ENCODE peak calls at places on chromosomes 11 and 22, in six cellular contexts. H is stromal cell of bone marrow; U is stomach; W is progenitor cell of endocrine pancreas; L is fibroblast of the aortic adventitia; Y is activated CD8-positive, alpha-beta T cell treated with anti-CD3 and anti-CD28 coated beads, Interleukin-2, amount 10 ng/mL, durations not matched to agents 7 days and 5 days. Q is an unnamed sample.

GRCh38 chr11:70242885-70243284 is 27.6 kb upstream of the PPFIA1 start:
- DNase-seq in U (no peak), Y (no peak), H (no peak), L (no peak), W (no peak), Q (no peak)

GRCh38 chr22:42793848-42794405 is 63.1 kb downstream of the ARFGAP3 start:
- DNase-seq in H (no peak), U (no peak), Y (no peak), L (no peak), W (no peak), Q (no peak)

GRCh38 chr11:65445604-65446445 is 23.2 kb downstream of the NEAT1 start:
- DNase-seq in U (peak), L (peak), H (peak), Y (no peak), W (no peak), Q (peak)

GRCh38 chr22:17974087-17974486 is 50.3 kb downstream of the MICAL3 start:
- DNase-seq in U (no peak), H (no peak), L (no peak), W (no peak), Y (no peak), Q (no peak)

GRCh38 chr11:114987171-114987760 is 308.9 kb downstream of the NXPE2 start:
- DNase-seq in H (no peak), Y (no peak), W (no peak), L (no peak), U (no peak), Q (no peak)

GRCh38 chr11:10651579-10652361 is 41.8 kb downstream of the IRAG1 start:
- DNase-seq in U (no peak), Y (no peak), W (no peak), H (no peak), L (no peak), Q (no peak)

GRCh38 chr11:15206791-15207190 is 92.1 kb downstream of the INSC start:
- DNase-seq in Y (no peak), L (no peak), W (no peak), H (no peak), U (no peak), Q (no peak)

GRCh38 chr11:68615657-68616056 is 68.7 kb upstream of the GAL start:
- DNase-seq in L (no peak), Y (no peak), U (no peak), W (no peak), H (no peak), Q (no peak)

GRCh38 chr11:46116007-46116711 is 5.1 kb downstream of the PHF21A start:
- DNase-seq in H (no peak), Y (no peak), W (no peak), U (no peak), L (no peak), Q (no peak)

GRCh38 chr11:34512810-34513673 is 552 bp downstream of the ELF5 start:
- DNase-seq in Y (peak), U (peak), H (peak), W (peak), L (peak), Q (no peak)

GRCh38 chr11:64331569-64332371 is 8.2 kb upstream of the CCDC88B start:
- DNase-seq in U (peak), L (peak), H (peak), W (no peak), Y (peak), Q (peak)

GRCh38 chr11:115364892-115365291 is 139.3 kb downstream of the CADM1 start:
- DNase-seq in Y (no peak), U (no peak), H (no peak), W (no peak), L (no peak), Q (no peak)

GRCh38 chr11:119024430-119025098 is 6.0 kb downstream of the TRAPPC4 start:
- DNase-seq in H (no peak), L (no peak), W (no peak), U (no peak), Y (no peak), Q (no peak)

GRCh38 chr11:11157201-11157600 is 195.8 kb downstream of the CSNK2A3 start:
- DNase-seq in L (peak), W (no peak), Y (peak), H (peak), U (no peak), Q (peak)

GRCh38 chr11:104830080-104830479 is 68.2 kb downstream of the CASP12 start:
- DNase-seq in Y (no peak), W (no peak), U (no peak), H (peak), L (peak), Q (peak)

GRCh38 chr11:4454031-4454430 is 4.9 kb downstream of the OR52K2 start:
- DNase-seq in H (no peak), Y (no peak), U (no peak), W (no peak), L (no peak), Q (no peak)

GRCh38 chr11:18698341-18699268 is at the start of gene TMEM86A:
- DNase-seq in U (peak), W (peak), Y (peak), L (peak), H (peak), Q (peak)

GRCh38 chr11:20131744-20132666 is 28.3 kb downstream of the DBX1 start:
- DNase-seq in W (peak), Y (peak), L (peak), U (peak), H (no peak), Q (no peak)

GRCh38 chr11:70838198-70838597 is 414.2 kb downstream of the SHANK2 start:
- DNase-seq in L (no peak), H (no peak), U (no peak), W (no peak), Y (no peak), Q (no peak)

GRCh38 chr22:45587638-45588481 is 83.8 kb upstream of the ATXN10 start:
- DNase-seq in W (no peak), L (peak), Y (no peak), H (no peak), U (no peak), Q (no peak)

GRCh38 chr11:7514099-7514725 is 413 bp downstream of the PPFIBP2 start:
- DNase-seq in U (no peak), L (no peak), W (peak), H (no peak), Y (no peak), Q (no peak)

GRCh38 chr11:127789887-127790286 is 789.3 kb upstream of the KIRREL3 start:
- DNase-seq in H (no peak), L (no peak), W (no peak), Y (no peak), U (no peak), Q (no peak)

GRCh38 chr11:9090488-9091043 is 833 bp downstream of the SCUBE2 start:
- DNase-seq in W (no peak), H (no peak), Y (no peak), U (no peak), L (no peak), Q (no peak)

GRCh38 chr22:49087716-49088660 is 739.7 kb downstream of the BRD1 start:
- DNase-seq in W (no peak), H (no peak), L (no peak), U (no peak), Y (no peak), Q (no peak)

GRCh38 chr11:73996161-73996747 is 12.6 kb downstream of the UCP3 start:
- DNase-seq in Y (no peak), L (no peak), U (no peak), H (no peak), W (no peak), Q (no peak)

GRCh38 chr11:28347351-28347750 is 239.2 kb downstream of the METTL15 start:
- DNase-seq in Y (no peak), U (no peak), W (no peak), L (no peak), H (no peak), Q (no peak)

GRCh38 chr11:1102221-1102971 is 27.7 kb downstream of the MUC2 start:
- DNase-seq in W (no peak), Y (no peak), H (no peak), U (no peak), L (no peak), Q (no peak)

GRCh38 chr11:130872102-130872501 is 44.2 kb downstream of the SNX19 start:
- DNase-seq in L (no peak), W (no peak), U (no peak), Y (no peak), H (no peak), Q (no peak)

GRCh38 chr22:45096256-45096907 is 67.3 kb upstream of the NUP50 start:
- DNase-seq in H (peak), U (peak), Y (peak), L (peak), W (peak), Q (peak)

GRCh38 chr11:22774716-22775115 is 54.9 kb downstream of the SVIP start:
- DNase-seq in H (no peak), W (no peak), U (no peak), L (no peak), Y (no peak), Q (no peak)

GRCh38 chr11:63939351-63939920 is 634 bp downstream of the NAA40 start:
- DNase-seq in H (no peak), Y (no peak), W (no peak), L (peak), U (no peak), Q (no peak)

GRCh38 chr11:117154468-117154867 is 10.4 kb downstream of the PAFAH1B2 start:
- DNase-seq in L (no peak), U (no peak), W (no peak), H (no peak), Y (no peak), Q (no peak)

GRCh38 chr11:34356130-34356529 is 1.7 kb downstream of the ABTB2 start:
- DNase-seq in U (no peak), W (no peak), Y (no peak), H (no peak), L (no peak), Q (no peak)

GRCh38 chr11:47946682-47947575 is 33.4 kb upstream of the PTPRJ start:
- DNase-seq in H (peak), W (no peak), U (peak), L (peak), Y (peak), Q (peak)

GRCh38 chr22:19645905-19646304 is 68.4 kb upstream of the SEPTIN5 start:
- DNase-seq in U (no peak), W (no peak), Y (no peak), H (no peak), L (no peak), Q (no peak)

Q was measured in GM04504.